ENCODE peak calls at places on chromosome 4, in six cellular contexts. U, I, V, N, B and P are unnamed samples.

GRCh38 chr4:186586190-186586589 is 30.8 kb upstream of the MTNR1A start:
- DNase-seq in V (no peak), I (no peak), U (no peak), B (no peak), N (no peak), P (no peak)

GRCh38 chr4:122450847-122451246 is 5.7 kb downstream of the IL2 start:
- DNase-seq in I (peak; percentile 38), U (no peak), N (peak; percentile 48), B (peak; percentile 77), V (peak; percentile 66), P (peak; percentile 32)

GRCh38 chr4:113444386-113444785 is 317.2 kb downstream of the CAMK2D start:
- DNase-seq in I (no peak), N (no peak), B (no peak), V (no peak), U (no peak), P (no peak)

GRCh38 chr4:71445819-71446218 is 107.0 kb downstream of the SLC4A4 start:
- DNase-seq in B (peak; percentile 67), V (no peak), U (no peak), I (no peak), N (no peak), P (no peak)

GRCh38 chr4:68708566-68708965 is 38.1 kb upstream of the UGT2B15 start:
- DNase-seq in B (no peak), U (no peak), V (no peak), N (no peak), I (no peak), P (no peak)

GRCh38 chr4:91147067-91147466 is 1019.9 kb downstream of the CCSER1 start:
- DNase-seq in I (no peak), N (no peak), U (no peak), V (no peak), B (peak; percentile 71), P (no peak)

GRCh38 chr4:139242511-139243051 is 37.4 kb downstream of the MGARP start:
- DNase-seq in B (no peak), V (no peak), U (no peak), I (no peak), N (no peak), P (no peak)

GRCh38 chr4:17347445-17347844 is 164.4 kb downstream of the QDPR start:
- DNase-seq in V (no peak), U (no peak), B (peak; percentile 28), N (no peak), I (peak; percentile 20), P (peak; percentile 26)

GRCh38 chr4:55444822-55445221 is 49.1 kb downstream of the TMEM165 start:
- DNase-seq in U (no peak), I (peak; percentile 58), B (peak; percentile 30), V (no peak), N (no peak), P (peak; percentile 48)

GRCh38 chr4:173534439-173534838 is 4.4 kb upstream of the HAND2 start:
- DNase-seq in I (no peak), V (no peak), U (no peak), B (no peak), N (no peak), P (no peak)

GRCh38 chr4:92303621-92304027 is at the start of gene GRID2:
- DNase-seq in N (peak; percentile 77), U (no peak), I (peak; percentile 38), B (peak; percentile 68), V (no peak), P (no peak)

GRCh38 chr4:30720656-30721352 is 635 bp downstream of the PCDH7 start:
- DNase-seq in U (no peak), V (no peak), N (peak; percentile 74), I (peak; percentile 33), B (peak; percentile 60), P (no peak)

GRCh38 chr4:35516102-35516501 is 728.2 kb downstream of the ARAP2 start:
- DNase-seq in V (no peak), B (no peak), U (no peak), I (no peak), N (no peak), P (no peak)

GRCh38 chr4:2339458-2340271 is 77.8 kb upstream of the MXD4 start:
- DNase-seq in U (no peak), B (no peak), I (no peak), V (no peak), N (peak; percentile 41), P (no peak)

GRCh38 chr4:92270908-92271307 is 32.9 kb upstream of the GRID2 start:
- DNase-seq in B (peak; percentile 2), V (no peak), I (no peak), N (no peak), U (no peak), P (no peak)

GRCh38 chr4:40307627-40308497 is 27.3 kb upstream of the CHRNA9 start:
- DNase-seq in U (peak; percentile 43), B (no peak), N (no peak), V (peak; percentile 88), I (no peak), P (no peak)

GRCh38 chr4:146107587-146107986 is 67.9 kb upstream of the LSM6 start:
- DNase-seq in N (no peak), I (no peak), U (no peak), B (no peak), V (no peak), P (no peak)

GRCh38 chr4:41418444-41418843 is 119.5 kb upstream of the LIMCH1 start:
- DNase-seq in U (no peak), B (no peak), N (no peak), V (no peak), I (no peak), P (no peak)

GRCh38 chr4:7929530-7929951 is 10.1 kb downstream of the AFAP1 start:
- DNase-seq in B (no peak), V (peak; percentile 53), I (no peak), N (peak; percentile 54), U (no peak), P (no peak)

GRCh38 chr4:128427832-128428366 is 140.3 kb upstream of the PGRMC2 start:
- DNase-seq in N (no peak), B (peak; percentile 73), U (no peak), I (peak; percentile 69), V (no peak), P (peak; percentile 88)

GRCh38 chr4:140198942-140199341 is 45.0 kb upstream of the MAML3 start:
- DNase-seq in U (no peak), N (no peak), I (no peak), B (no peak), V (no peak), P (no peak)

GRCh38 chr4:2823671-2824328 is 19.8 kb upstream of the ADD1 start:
- DNase-seq in U (no peak), N (no peak), B (no peak), I (no peak), V (no peak), P (no peak)

GRCh38 chr4:16516796-16517413 is 290.6 kb upstream of the TAPT1 start:
- DNase-seq in N (no peak), U (no peak), V (no peak), B (peak; percentile 95), I (peak; percentile 59), P (no peak)

GRCh38 chr4:67700119-67700873 is 659 bp downstream of the UBA6 start:
- DNase-seq in B (peak; percentile 47), U (no peak), I (peak; percentile 34), N (no peak), V (no peak), P (peak; percentile 49)

GRCh38 chr4:75935628-75936027 is 5.2 kb downstream of the NAAA start:
- DNase-seq in B (no peak), V (no peak), I (no peak), U (no peak), N (no peak), P (no peak)

GRCh38 chr4:74583066-74583700 is 138.2 kb downstream of the AREG start:
- DNase-seq in N (no peak), U (no peak), B (no peak), V (no peak), I (no peak), P (no peak)

GRCh38 chr4:70187216-70187615 is 8.3 kb upstream of the ODAM start:
- DNase-seq in I (no peak), V (no peak), B (no peak), U (no peak), N (no peak), P (no peak)

GRCh38 chr4:47784222-47784621 is 53.6 kb downstream of the CORIN start:
- DNase-seq in V (no peak), N (no peak), I (no peak), B (no peak), U (no peak), P (peak; percentile 2)

GRCh38 chr4:53055274-53055673 is 193.2 kb downstream of the RASL11B start:
- DNase-seq in U (no peak), B (no peak), V (no peak), N (no peak), I (no peak), P (no peak)

GRCh38 chr4:169619518-169619957 is 840 bp upstream of the CLCN3 start:
- DNase-seq in V (peak; percentile 84), I (peak; percentile 63), U (no peak), N (no peak), B (peak; percentile 51), P (peak; percentile 70)

GRCh38 chr4:64781737-64782326 is 372.6 kb upstream of the TECRL start:
- DNase-seq in N (no peak), I (peak; percentile 50), U (no peak), B (peak; percentile 46), V (no peak), P (peak; percentile 56)